ENCODE peak calls at places on chromosomes 2 and 18, in seven cellular contexts. S is Peyer's patch, E is lower lobe of right lung, V is body of pancreas, Z is pancreas, T is tibial artery, U is HepG2. Y is an unnamed sample.

GRCh38 chr2:159939946-159940345 is 122.5 kb downstream of the PLA2R1 start:
- DNase-seq in S (no peak), E (no peak), V (no peak), Z (no peak), T (no peak), U (peak; percentile 25), Y (no peak)

GRCh38 chr2:215417400-215417951 is 18.4 kb downstream of the FN1 start:
- DNase-seq in S (no peak), E (no peak), V (no peak), Z (no peak), T (no peak), U (peak; percentile 93), Y (no peak)

GRCh38 chr18:73895701-73896100 is 251.9 kb downstream of the FBXO15 start:
- DNase-seq in S (no peak), E (no peak), V (no peak), Z (no peak), T (no peak), U (peak; percentile 2), Y (no peak)

GRCh38 chr18:7600528-7601248 is 33.6 kb downstream of the PTPRM start:
- DNase-seq in S (no peak), E (no peak), V (no peak), Z (no peak), T (no peak), U (no peak), Y (no peak)

GRCh38 chr18:76679877-76680276 is 142.5 kb upstream of the ZNF236 start:
- DNase-seq in S (no peak), E (no peak), V (no peak), Z (no peak), T (no peak), U (no peak), Y (no peak)

GRCh38 chr2:223599646-223600009 is 2.5 kb downstream of the SCG2 start:
- DNase-seq in S (no peak), E (no peak), V (no peak), Z (no peak), T (no peak), U (no peak), Y (no peak)

GRCh38 chr2:203706403-203706802 is at the start of gene CD28:
- DNase-seq in S (peak; percentile 82), E (no peak), V (peak; percentile 19), Z (no peak), T (peak; percentile 73), U (no peak), Y (peak; percentile 82)

GRCh38 chr2:128197059-128197458 is 106.1 kb downstream of the UGGT1 start:
- DNase-seq in S (no peak), E (no peak), V (no peak), Z (no peak), T (no peak), U (no peak), Y (no peak)

GRCh38 chr18:46810481-46811000 is 53.7 kb upstream of the ST8SIA5 start:
- DNase-seq in S (no peak), E (no peak), V (no peak), Z (no peak), T (no peak), U (no peak), Y (no peak)

GRCh38 chr2:103469800-103470199 is 708.0 kb downstream of the TMEM182 start:
- DNase-seq in S (no peak), E (no peak), V (no peak), Z (no peak), T (no peak), U (no peak), Y (no peak)

GRCh38 chr2:109378682-109379081 is 235.1 kb downstream of the SEPTIN10 start:
- DNase-seq in S (peak; percentile 4), E (no peak), V (no peak), Z (no peak), T (no peak), U (no peak), Y (no peak)

GRCh38 chr18:71362140-71362539 is 1073.3 kb downstream of the SOCS6 start:
- DNase-seq in S (no peak), E (no peak), V (no peak), Z (no peak), T (no peak), U (no peak), Y (no peak)

GRCh38 chr2:201798252-201798918 is 8.0 kb upstream of the CDK15 start:
- DNase-seq in S (no peak), E (no peak), V (no peak), Z (no peak), T (no peak), U (no peak), Y (no peak)

GRCh38 chr2:218264773-218265601 is 4.2 kb downstream of the GPBAR1 start:
- DNase-seq in S (no peak), E (no peak), V (peak; percentile 60), Z (no peak), T (peak; percentile 60), U (peak; percentile 75), Y (no peak)

GRCh38 chr18:54616220-54616848 is 25.3 kb downstream of the DYNAP start:
- DNase-seq in S (no peak), E (no peak), V (no peak), Z (no peak), T (no peak), U (no peak), Y (no peak)

GRCh38 chr2:72130671-72131360 is 16.8 kb downstream of the CYP26B1 start:
- DNase-seq in S (no peak), E (no peak), V (no peak), Z (no peak), T (peak; percentile 46), U (no peak), Y (no peak)

GRCh38 chr2:65435625-65436168 is 3.3 kb upstream of the SPRED2 start:
- DNase-seq in S (peak; percentile 47), E (peak; percentile 89), V (peak; percentile 91), Z (peak; percentile 87), T (peak; percentile 94), U (peak; percentile 76), Y (no peak)

GRCh38 chr2:199364153-199364552 is 93.6 kb downstream of the SATB2 start:
- DNase-seq in S (no peak), E (no peak), V (no peak), Z (no peak), T (no peak), U (peak; percentile 28), Y (no peak)

GRCh38 chr2:135531231-135532197 is at the start of gene R3HDM1:
- DNase-seq in S (peak; percentile 94), E (peak; percentile 95), V (peak; percentile 99), Z (peak; percentile 99), T (peak; percentile 99), U (peak; percentile 100), Y (peak; percentile 93)
- TF ChIP-seq CTCF in S (no peak), E (peak; percentile 11), V (no peak), Z (no peak), T (no peak), U (peak; percentile 73), Y (no peak)

DNA sequence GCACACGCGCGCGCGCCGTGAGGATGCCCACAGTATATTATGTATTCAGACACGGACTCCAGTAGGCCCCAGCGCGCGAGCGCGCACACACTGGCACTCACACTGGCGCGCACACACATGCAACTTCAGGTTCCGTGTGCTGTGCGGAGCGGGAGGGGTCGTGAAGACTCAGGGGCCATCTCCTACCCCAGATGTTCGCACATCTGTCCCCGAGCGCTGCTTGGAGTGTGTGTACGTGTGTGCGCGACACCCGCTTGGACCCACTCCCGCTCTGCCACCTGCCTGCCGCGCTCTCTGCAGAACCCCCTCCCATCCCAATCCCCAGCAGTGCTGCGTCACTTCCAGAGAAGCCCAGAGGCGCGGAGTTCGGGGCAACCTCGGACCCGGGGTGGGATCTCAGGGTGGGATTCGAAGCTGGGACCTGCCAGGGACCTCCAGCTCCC is 2.6 kb downstream of the NRP2 start:
- DNase-seq in S (no peak), E (peak; percentile 57), V (no peak), Z (no peak), T (no peak), U (no peak), Y (no peak)
- H3K27ac ChIP-seq in S (no peak overlapping the region), E (peak overlapping the region; percentile 79), V (no peak overlapping the region), Z (no peak overlapping the region), T (peak overlapping the region; percentile 76), U (no peak overlapping the region), Y (no peak overlapping the region)

GRCh38 chr2:89821455-89821945 is 1130.0 kb downstream of the RPIA start:
- DNase-seq in S (no peak), E (no peak), V (no peak), Z (no peak), T (no peak), U (no peak), Y (no peak)

GRCh38 chr2:89820248-89820647 is 1128.8 kb downstream of the RPIA start:
- DNase-seq in S (no peak), E (no peak), V (no peak), Z (no peak), T (no peak), U (no peak), Y (no peak)

GRCh38 chr2:89823556-89823955 is 1132.1 kb downstream of the RPIA start:
- DNase-seq in S (no peak), E (no peak), V (no peak), Z (no peak), T (no peak), U (no peak), Y (no peak)

GRCh38 chr2:89819809-89820208 is 1128.3 kb downstream of the RPIA start:
- DNase-seq in S (no peak), E (no peak), V (no peak), Z (no peak), T (no peak), U (no peak), Y (no peak)

GRCh38 chr2:89818873-89819272 is 1127.4 kb downstream of the RPIA start:
- DNase-seq in S (no peak), E (no peak), V (no peak), Z (no peak), T (no peak), U (no peak), Y (no peak)
- H3K9me3 ChIP-seq in S (no peaks in the 10 kb centered on the region), E (peaks cover 17% of the 10 kb centered on the region), V (peaks cover 5% of the 10 kb centered on the region), Z (no peaks in the 10 kb centered on the region), T (peaks cover 64% of the 10 kb centered on the region), U (no peaks in the 10 kb centered on the region), Y (peaks cover 70% of the 10 kb centered on the region)

GRCh38 chr2:238424313-238424700 is 2.4 kb upstream of the ASB1 start:
- DNase-seq in S (no peak), E (no peak), V (no peak), Z (no peak), T (no peak), U (no peak), Y (no peak)
- TF ChIP-seq CTCF in S (no peak), E (no peak), V (no peak), Z (no peak), T (no peak), U (no peak), Y (no peak)

GRCh38 chr18:13165636-13166423 is 52.7 kb upstream of the LDLRAD4 start:
- DNase-seq in S (no peak), E (no peak), V (no peak), Z (no peak), T (no peak), U (no peak), Y (no peak)
- H3K27ac ChIP-seq in S (no peak overlapping the region), E (no peak overlapping the region), V (no peak overlapping the region), Z (no peak overlapping the region), T (no peak overlapping the region), U (no peak overlapping the region), Y (no peak overlapping the region)